ENCODE peak calls at places on chromosomes 2 and 18, in five cellular contexts. B, D, Y, W and S are unnamed samples.

GRCh38 chr2:39620067-39620466 is 45.6 kb upstream of the TMEM178A start:
- DNase-seq in B (peak; percentile 68), D (no peak), Y (no peak), W (peak; percentile 72), S (peak; percentile 82)

GRCh38 chr18:62510744-62511143 is 12.1 kb upstream of the ZCCHC2 start:
- DNase-seq in B (no peak), D (no peak), Y (no peak), W (no peak), S (no peak)

GRCh38 chr2:19846030-19846429 is 55.8 kb downstream of the TTC32 start:
- DNase-seq in B (no peak), D (no peak), Y (no peak), W (no peak), S (no peak)

GRCh38 chr2:74066491-74067203 is 81.1 kb downstream of the BOLA3 start:
- DNase-seq in B (no peak), D (no peak), Y (no peak), W (no peak), S (no peak)

GRCh38 chr2:161133366-161133765 is 26.9 kb upstream of the TANK start:
- DNase-seq in B (no peak), D (no peak), Y (no peak), W (no peak), S (no peak)

GRCh38 chr2:221304916-221305315 is 267.2 kb downstream of the EPHA4 start:
- DNase-seq in B (no peak), D (no peak), Y (no peak), W (no peak), S (no peak)

GRCh38 chr2:113230531-113230930 is 48.2 kb downstream of the PAX8 start:
- DNase-seq in B (no peak), D (no peak), Y (no peak), W (no peak), S (no peak)

GRCh38 chr2:130834091-130834922 is 2.4 kb upstream of the ARHGEF4 start:
- DNase-seq in B (no peak), D (no peak), Y (no peak), W (no peak), S (no peak)

GRCh38 chr18:524496-524895 is 24.0 kb upstream of the COLEC12 start:
- DNase-seq in B (no peak), D (no peak), Y (no peak), W (no peak), S (no peak)

GRCh38 chr2:210310550-210310949 is 4.4 kb downstream of the MYL1 start:
- DNase-seq in B (no peak), D (no peak), Y (no peak), W (no peak), S (no peak)

GRCh38 chr2:219369447-219369861 is 18.3 kb downstream of the DNPEP start:
- DNase-seq in B (no peak), D (no peak), Y (no peak), W (no peak), S (no peak)

GRCh38 chr2:23385351-23385747 is 370 bp downstream of the KLHL29 start:
- DNase-seq in B (peak; percentile 41), D (no peak), Y (peak; percentile 70), W (peak; percentile 52), S (no peak)

GRCh38 chr18:45686892-45687611 is 36.9 kb upstream of the SLC14A1 start:
- DNase-seq in B (no peak), D (peak; percentile 56), Y (peak; percentile 65), W (no peak), S (peak; percentile 79)

GRCh38 chr2:222298311-222299150 is at the start of gene PAX3:
- DNase-seq in B (no peak), D (no peak), Y (no peak), W (no peak), S (no peak)

GRCh38 chr2:231604101-231604684 is 11.5 kb downstream of the TEX44 start:
- DNase-seq in B (peak; percentile 70), D (no peak), Y (peak; percentile 79), W (peak; percentile 36), S (no peak)

GRCh38 chr2:62304429-62305417 is 108.8 kb downstream of the B3GNT2 start:
- DNase-seq in B (peak; percentile 82), D (peak; percentile 37), Y (no peak), W (peak; percentile 38), S (peak; percentile 90)

GRCh38 chr2:36455788-36456187 is 100.2 kb downstream of the CRIM1 start:
- DNase-seq in B (no peak), D (no peak), Y (no peak), W (no peak), S (no peak)

GRCh38 chr2:16045653-16046352 is 105.5 kb downstream of the MYCN start:
- DNase-seq in B (no peak), D (no peak), Y (no peak), W (no peak), S (no peak)

GRCh38 chr18:59659486-59660187 is 37.6 kb downstream of the CCBE1 start:
- DNase-seq in B (no peak), D (no peak), Y (no peak), W (no peak), S (no peak)

GRCh38 chr2:127100261-127101047 is 6.5 kb downstream of the BIN1 start:
- DNase-seq in B (no peak), D (no peak), Y (no peak), W (peak; percentile 57), S (no peak)

GRCh38 chr2:177559638-177560037 is 167.1 kb downstream of the AGPS start:
- DNase-seq in B (no peak), D (no peak), Y (no peak), W (no peak), S (no peak)

GRCh38 chr18:48818329-48819254 is 132.2 kb downstream of the SMAD7 start:
- DNase-seq in B (peak; percentile 9), D (peak; percentile 13), Y (no peak), W (no peak), S (no peak)

GRCh38 chr2:86336350-86337234 is 834 bp downstream of the REEP1 start:
- DNase-seq in B (no peak), D (no peak), Y (peak; percentile 40), W (no peak), S (no peak)

GRCh38 chr2:144695661-144696060 is 175.7 kb upstream of the ZEB2 start:
- DNase-seq in B (no peak), D (no peak), Y (no peak), W (no peak), S (no peak)

GRCh38 chr2:212644195-212644837 is 105.7 kb upstream of the ERBB4 start:
- DNase-seq in B (no peak), D (no peak), Y (no peak), W (no peak), S (no peak)

GRCh38 chr18:2805970-2806943 is 40.5 kb upstream of the EMILIN2 start:
- DNase-seq in B (no peak), D (no peak), Y (no peak), W (no peak), S (no peak)

GRCh38 chr2:197159681-197160211 is 150.8 kb downstream of the ANKRD44 start:
- DNase-seq in B (no peak), D (no peak), Y (no peak), W (no peak), S (no peak)

GRCh38 chr18:24837065-24837464 is 376.6 kb downstream of the HRH4 start:
- DNase-seq in B (no peak), D (no peak), Y (no peak), W (no peak), S (no peak)

GRCh38 chr2:145012214-145012670 is 492.3 kb upstream of the ZEB2 start:
- DNase-seq in B (no peak), D (no peak), Y (no peak), W (peak; percentile 56), S (no peak)

GRCh38 chr18:5970032-5970431 is 74.7 kb upstream of the TMEM200C start:
- DNase-seq in B (no peak), D (no peak), Y (no peak), W (no peak), S (no peak)

GRCh38 chr2:150485871-150486538 is 1.5 kb downstream of the RND3 start:
- DNase-seq in B (peak; percentile 73), D (no peak), Y (peak; percentile 17), W (peak; percentile 62), S (no peak)

GRCh38 chr2:46181789-46182530 is 115.2 kb upstream of the EPAS1 start:
- DNase-seq in B (no peak), D (no peak), Y (no peak), W (no peak), S (no peak)

GRCh38 chr2:46187112-46187618 is 110.0 kb upstream of the EPAS1 start:
- DNase-seq in B (no peak), D (no peak), Y (peak; percentile 79), W (no peak), S (no peak)

GRCh38 chr2:46183426-46183825 is 113.8 kb upstream of the EPAS1 start:
- DNase-seq in B (no peak), D (no peak), Y (no peak), W (no peak), S (no peak)

GRCh38 chr2:46188041-46188715 is 109.0 kb upstream of the EPAS1 start:
- DNase-seq in B (no peak), D (no peak), Y (no peak), W (no peak), S (no peak)

GRCh38 chr2:46184794-46185583 is 112.2 kb upstream of the EPAS1 start:
- DNase-seq in B (no peak), D (no peak), Y (no peak), W (no peak), S (no peak)
- TF ChIP-seq CTCF in B (no peak), D (no peak), Y (peak; percentile 25), W (no peak), S (no peak)

DNA sequence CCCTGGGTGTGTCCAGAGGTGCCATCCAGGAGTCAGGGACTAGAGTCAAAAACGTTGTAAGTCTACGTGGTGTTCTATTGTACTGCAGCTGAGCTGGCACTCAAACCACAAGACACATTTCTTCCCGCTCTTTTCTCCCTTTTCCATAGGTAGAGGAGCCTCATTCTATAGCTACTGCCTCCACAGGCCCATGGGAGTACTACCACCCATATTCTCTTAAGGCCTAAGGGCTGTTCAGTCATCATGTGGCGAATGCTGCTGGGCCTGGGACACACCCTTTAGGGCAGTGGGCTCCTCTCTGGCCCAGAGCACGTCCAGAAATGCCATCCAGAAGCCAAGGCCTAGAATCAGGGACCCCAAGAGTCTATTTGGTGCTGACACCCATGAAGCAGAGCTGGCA is 1271.7 kb downstream of the CNTNAP5 start:
- DNase-seq in B (no peak), D (no peak), Y (no peak), W (no peak), S (no peak)
- TF ChIP-seq CTCF in B (no peak), D (no peak), Y (no peak), W (no peak), S (no peak)

GRCh38 chr18:57906852-57907251 is 103.7 kb upstream of the ATP8B1 start:
- DNase-seq in B (no peak), D (no peak), Y (no peak), W (no peak), S (no peak)
- TF ChIP-seq CTCF in B (no peak), D (no peak), Y (no peak), W (no peak), S (no peak)

GRCh38 chr18:10495936-10496335 is 29.9 kb upstream of the NAPG start:
- DNase-seq in B (no peak), D (no peak), Y (no peak), W (no peak), S (no peak)

GRCh38 chr18:10485475-10485874 is 31.0 kb downstream of the APCDD1 start:
- DNase-seq in B (no peak), D (no peak), Y (no peak), W (no peak), S (no peak)

GRCh38 chr18:10488022-10488421 is 33.6 kb downstream of the APCDD1 start:
- DNase-seq in B (peak; percentile 54), D (no peak), Y (no peak), W (no peak), S (no peak)

GRCh38 chr18:10487161-10487560 is 32.7 kb downstream of the APCDD1 start:
- DNase-seq in B (no peak), D (no peak), Y (no peak), W (no peak), S (no peak)

GRCh38 chr18:10490401-10491289 is 35.2 kb upstream of the NAPG start:
- DNase-seq in B (no peak), D (no peak), Y (peak; percentile 72), W (no peak), S (peak; percentile 72)
- TF ChIP-seq CTCF in B (no peak), D (no peak), Y (peak; percentile 70), W (no peak), S (peak; percentile 54)